ENCODE peak calls at places on chromosomes 12 and 14, in nine cellular contexts. O is endothelial cell, I is esophagus squamous epithelium, P is IMR-90, G is HL-60, T is choroid plexus epithelial cell, Q is mucosa of descending colon, R is WERI-Rb-1, V is astrocyte of the spinal cord. B is an unnamed sample.

GRCh38 chr14:32703246-32703645 is 235.4 kb upstream of the NPAS3 start:
- DNase-seq in R (no peak), V (peak; percentile 66), Q (no peak), I (no peak), O (no peak), G (no peak), T (peak; percentile 38), P (no peak), B (no peak)

GRCh38 chr14:36649872-36650650 is 11.6 kb upstream of the PAX9 start:
- DNase-seq in Q (no peak), O (no peak), R (no peak), T (no peak), G (no peak), P (no peak), V (no peak), I (no peak), B (no peak)

GRCh38 chr12:105640780-105641179 is 310.3 kb downstream of the C12orf75 start:
- DNase-seq in V (no peak), I (no peak), R (no peak), Q (no peak), T (no peak), O (no peak), G (no peak), P (no peak), B (no peak)

GRCh38 chr14:77554207-77554606 is 55.6 kb upstream of the ISM2 start:
- DNase-seq in G (no peak), R (no peak), Q (no peak), O (no peak), I (no peak), T (no peak), V (no peak), P (no peak), B (no peak)

GRCh38 chr12:58803893-58804292 is 116.4 kb downstream of the LRIG3 start:
- DNase-seq in I (no peak), V (peak; percentile 90), T (peak; percentile 89), O (no peak), R (no peak), Q (no peak), G (no peak), P (peak; percentile 94), B (no peak)

GRCh38 chr12:14960548-14961465 is 594 bp downstream of the ARHGDIB start:
- DNase-seq in T (peak; percentile 48), Q (peak; percentile 55), G (peak; percentile 79), I (no peak), O (no peak), V (peak; percentile 32), R (no peak), P (peak; percentile 36), B (no peak)

GRCh38 chr12:59940676-59941342 is 345.0 kb downstream of the SLC16A7 start:
- DNase-seq in Q (no peak), T (peak; percentile 31), O (no peak), V (no peak), R (no peak), G (no peak), P (no peak), I (no peak), B (no peak)

GRCh38 chr14:101604935-101605767 is 43.9 kb downstream of the DIO3 start:
- DNase-seq in I (no peak), O (no peak), R (no peak), G (no peak), T (no peak), Q (no peak), V (no peak), P (no peak), B (no peak)

GRCh38 chr12:28583771-28584261 is 393.6 kb downstream of the CCDC91 start:
- DNase-seq in R (no peak), G (peak; percentile 87), T (peak; percentile 75), I (no peak), P (peak; percentile 34), O (no peak), Q (no peak), V (peak; percentile 57), B (no peak)

GRCh38 chr12:102690267-102690666 is 209.9 kb upstream of the IGF1 start:
- DNase-seq in V (no peak), R (no peak), T (no peak), Q (no peak), O (no peak), P (no peak), G (no peak), I (no peak), B (no peak)

GRCh38 chr12:133130808-133131128 is 341 bp downstream of the ZNF10 start:
- DNase-seq in R (peak; percentile 33), G (peak; percentile 38), T (peak; percentile 30), V (no peak), I (peak; percentile 29), O (no peak), Q (peak; percentile 61), P (no peak), B (no peak)

GRCh38 chr14:73613046-73613383 is 698 bp downstream of the ACOT6 start:
- DNase-seq in G (no peak), O (no peak), V (no peak), Q (no peak), T (peak; percentile 26), P (no peak), I (no peak), R (no peak), B (no peak)

GRCh38 chr14:68662395-68662794 is 130.5 kb downstream of the ZFP36L1 start:
- DNase-seq in Q (no peak), G (no peak), P (peak; percentile 16), V (no peak), T (no peak), O (no peak), R (peak; percentile 69), I (no peak), B (no peak)

DNA sequence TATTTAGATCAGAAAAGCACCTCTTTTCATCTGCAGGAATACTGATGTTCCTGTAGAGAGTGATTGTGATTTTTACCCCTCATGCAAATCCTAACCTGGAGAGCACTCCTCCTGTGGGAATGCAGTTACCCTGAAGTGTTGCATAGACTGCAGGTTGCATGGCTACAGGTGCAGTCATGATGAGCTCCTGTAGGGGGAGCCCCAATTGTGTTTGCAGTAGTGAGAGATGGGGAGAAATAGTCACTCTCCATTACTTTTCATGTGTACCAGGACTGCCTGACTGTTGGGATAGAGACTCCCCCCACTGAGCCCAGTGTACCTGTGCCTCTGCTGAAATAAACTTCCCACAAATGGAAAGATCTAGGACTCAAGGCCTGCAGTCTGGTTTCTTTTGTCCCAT is 1086.5 kb downstream of the SLC6A15 start:
- DNase-seq in I (no peak), O (peak; percentile 71), G (peak; percentile 36), P (peak; percentile 28), V (peak; percentile 12), T (peak; percentile 75), R (peak; percentile 72), Q (no peak), B (peak; percentile 37)
- TF ChIP-seq CTCF in I (peak; percentile 34), O (peak; percentile 78), G (peak; percentile 77), P (peak; percentile 56), V (peak; percentile 76), T (peak; percentile 93), R (peak; percentile 91), Q (no peak), B (peak; percentile 60)

GRCh38 chr14:37709419-37710195 is 114.2 kb downstream of the TTC6 start:
- DNase-seq in I (no peak), V (peak; percentile 39), T (peak; percentile 69), G (no peak), R (no peak), P (peak; percentile 39), O (no peak), Q (no peak), B (no peak)
- TF ChIP-seq CTCF in I (peak; percentile 41), V (peak; percentile 48), T (peak; percentile 64), G (no peak), R (peak; percentile 15), P (peak; percentile 57), O (peak; percentile 65), Q (no peak), B (peak; percentile 73)

GRCh38 chr12:21296751-21297406 is 37.8 kb downstream of the SLCO1A2 start:
- DNase-seq in O (no peak), Q (no peak), T (peak; percentile 49), I (no peak), V (peak; percentile 35), R (no peak), G (no peak), P (peak; percentile 2), B (peak; percentile 6)
- TF ChIP-seq CTCF in O (peak; percentile 91), Q (no peak), T (peak; percentile 83), I (peak; percentile 36), V (peak; percentile 78), R (peak; percentile 52), G (peak; percentile 52), P (peak; percentile 55), B (peak; percentile 92)

GRCh38 chr12:18363321-18363720 is 102.0 kb downstream of the PIK3C2G start:
- DNase-seq in O (no peak), Q (no peak), I (no peak), V (no peak), T (no peak), P (no peak), R (no peak), G (no peak), B (no peak)

GRCh38 chr12:18358930-18359329 is 97.6 kb downstream of the PIK3C2G start:
- DNase-seq in O (no peak), R (no peak), G (no peak), I (no peak), P (no peak), T (no peak), V (no peak), Q (no peak), B (no peak)

GRCh38 chr12:18358077-18358476 is 96.8 kb downstream of the PIK3C2G start:
- DNase-seq in P (no peak), O (no peak), G (no peak), Q (no peak), I (no peak), V (no peak), T (no peak), R (no peak), B (no peak)

GRCh38 chr12:18361431-18361830 is 100.1 kb downstream of the PIK3C2G start:
- DNase-seq in T (peak; percentile 16), G (no peak), R (no peak), Q (no peak), O (no peak), V (no peak), P (no peak), I (no peak), B (no peak)
- TF ChIP-seq CTCF in T (peak; percentile 20), G (no peak), R (no peak), Q (no peak), O (no peak), V (no peak), P (no peak), I (no peak), B (peak; percentile 39)

DNA sequence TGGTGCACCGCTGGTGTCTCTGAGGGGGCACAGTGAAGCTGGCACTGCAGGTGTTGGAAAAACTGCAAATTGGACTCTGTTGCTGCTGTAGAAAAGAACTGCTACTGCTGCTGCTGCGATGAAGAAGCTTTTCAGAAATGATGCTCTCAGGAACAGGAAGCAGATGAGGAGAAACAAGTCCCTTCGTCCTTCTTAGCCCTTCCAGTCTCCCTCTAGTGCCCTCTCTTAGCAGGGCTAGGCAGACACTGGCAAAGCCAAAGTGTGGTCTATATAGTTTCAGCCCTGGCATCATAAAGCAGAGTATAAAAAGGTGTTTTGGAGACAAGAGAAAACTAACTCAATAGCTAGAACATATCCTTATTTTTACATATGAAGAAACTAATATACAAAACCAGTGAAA is 174.5 kb downstream of the MYRFL start:
- DNase-seq in R (no peak), G (no peak), I (no peak), T (no peak), P (no peak), V (no peak), O (no peak), Q (no peak), B (no peak)
- TF ChIP-seq CTCF in R (no peak), G (no peak), I (no peak), T (no peak), P (no peak), V (no peak), O (no peak), Q (no peak), B (no peak)

GRCh38 chr12:111788178-111788654 is 21.5 kb downstream of the ALDH2 start:
- DNase-seq in T (peak; percentile 47), P (peak; percentile 55), Q (no peak), O (no peak), G (peak; percentile 78), I (no peak), V (no peak), R (peak; percentile 55), B (no peak)
- TF ChIP-seq CTCF in T (peak; percentile 59), P (peak; percentile 44), Q (no peak), O (no peak), G (peak; percentile 82), I (no peak), V (peak; percentile 13), R (peak; percentile 78), B (peak; percentile 36)

B was measured in neural crest cell.